ENCODE peak calls at places on chromosomes 2 and 18, in ten cellular contexts. V is NCI-H748 treated with DMSO at 0.1 percent for 48 hours; Z is ELR; A is kidney glomerular epithelial cell; D is stimulated activated CD4-positive, alpha-beta T cell treated with anti-CD3 and anti-CD28 coated beads, Interleukin-4, amount 100 ng/mL, for 1 hour; F is H9; H is KBM-7; N is activated naive CD4-positive, alpha-beta T cell; Y is activated T-helper 1 cell treated with Interleukin-2 at 50 U/mL for 16 hours; I is stomach. O is an unnamed sample.

GRCh38 chr2:222360146-222360545 is 61.3 kb upstream of the PAX3 start:
- DNase-seq in V (no peak), Z (peak), A (no peak), D (no peak), F (no peak), H (no peak), N (no peak), Y (no peak), I (no peak), O (peak)

GRCh38 chr2:234566622-234567021 is 69.7 kb upstream of the ARL4C start:
- DNase-seq in V (no peak), Z (no peak), A (no peak), D (no peak), F (no peak), H (no peak), N (no peak), Y (no peak), I (no peak), O (no peak)

GRCh38 chr2:179749210-179749609 is 112.2 kb downstream of the ZNF385B start:
- DNase-seq in V (no peak), Z (peak), A (no peak), D (no peak), F (no peak), H (no peak), N (no peak), Y (no peak), I (no peak), O (no peak)

GRCh38 chr2:10467401-10467800 is 19.3 kb upstream of the ODC1 start:
- DNase-seq in V (no peak), Z (no peak), A (no peak), D (no peak), F (no peak), H (no peak), N (no peak), Y (no peak), I (no peak), O (no peak)

GRCh38 chr2:28395334-28396061 is 2.8 kb downstream of the FOSL2 start:
- DNase-seq in V (no peak), Z (peak), A (no peak), D (no peak), F (no peak), H (no peak), N (no peak), Y (no peak), I (no peak), O (peak)

GRCh38 chr2:236536727-236537398 is 32.8 kb upstream of the ACKR3 start:
- DNase-seq in V (no peak), Z (no peak), A (no peak), D (peak), F (no peak), H (no peak), N (no peak), Y (peak), I (no peak), O (no peak)

GRCh38 chr2:231372326-231372725 is 23.2 kb upstream of the B3GNT7 start:
- DNase-seq in V (no peak), Z (no peak), A (no peak), D (no peak), F (no peak), H (no peak), N (no peak), Y (no peak), I (no peak), O (no peak)

GRCh38 chr2:100936972-100937542 is 65.0 kb upstream of the RPL31 start:
- DNase-seq in V (no peak), Z (no peak), A (no peak), D (no peak), F (no peak), H (no peak), N (no peak), Y (no peak), I (no peak), O (no peak)

GRCh38 chr2:75614062-75614710 is 32.4 kb upstream of the MRPL19 start:
- DNase-seq in V (no peak), Z (peak), A (peak), D (no peak), F (no peak), H (no peak), N (no peak), Y (no peak), I (no peak), O (no peak)

GRCh38 chr2:83578405-83578804 is 880.7 kb downstream of the SUCLG1 start:
- DNase-seq in V (no peak), Z (no peak), A (no peak), D (no peak), F (no peak), H (no peak), N (no peak), Y (no peak), I (no peak), O (no peak)

GRCh38 chr2:47174731-47175361 is 19.7 kb upstream of the STPG4 start:
- DNase-seq in V (peak), Z (peak), A (peak), D (no peak), F (no peak), H (peak), N (no peak), Y (peak), I (peak), O (peak)

GRCh38 chr2:169707626-169708025 is 13.4 kb downstream of the PHOSPHO2 start:
- DNase-seq in V (no peak), Z (no peak), A (no peak), D (no peak), F (no peak), H (no peak), N (no peak), Y (no peak), I (no peak), O (no peak)

GRCh38 chr18:2139676-2140075 is 431.6 kb downstream of the METTL4 start:
- DNase-seq in V (no peak), Z (peak), A (no peak), D (no peak), F (no peak), H (no peak), N (no peak), Y (no peak), I (no peak), O (peak)

O was measured in Daoy.